ENCODE peak calls at places on chromosomes 3 and 15, in four cellular contexts. X, S, Y and T are unnamed samples.
A peak's percentile ranks its signal among the peaks of the same experiment; 100 is the strongest.

GRCh38 chr3:86815880-86816279 is 175.1 kb downstream of the VGLL3 start:
- DNase-seq in X (no peak), S (no peak), Y (peak; percentile 27), T (no peak)

GRCh38 chr3:115071611-115072010 is 75.5 kb downstream of the ZBTB20 start:
- DNase-seq in X (no peak), S (no peak), Y (peak; percentile 80), T (peak; percentile 22)

GRCh38 chr15:93029613-93030429 is 59.2 kb downstream of the RGMA start:
- DNase-seq in X (peak; percentile 62), S (no peak), Y (no peak), T (no peak)

GRCh38 chr3:12369598-12369997 is 80.7 kb downstream of the PPARG start:
- DNase-seq in X (no peak), S (no peak), Y (no peak), T (no peak)

GRCh38 chr3:132803889-132804288 is 81.7 kb upstream of the NPHP3 start:
- DNase-seq in X (no peak), S (no peak), Y (no peak), T (no peak)

GRCh38 chr3:194976049-194976451 is 290.4 kb downstream of the FAM43A start:
- DNase-seq in X (no peak), S (no peak), Y (no peak), T (no peak)

GRCh38 chr15:89108865-89109660 is 20.8 kb downstream of the ABHD2 start:
- DNase-seq in X (no peak), S (no peak), Y (no peak), T (no peak)

GRCh38 chr3:69354948-69355347 is 30.9 kb downstream of the FRMD4B start:
- DNase-seq in X (no peak), S (no peak), Y (no peak), T (no peak)

GRCh38 chr15:55627730-55628368 is 39.7 kb upstream of the PYGO1 start:
- DNase-seq in X (no peak), S (no peak), Y (peak; percentile 58), T (peak; percentile 90)

GRCh38 chr15:36966704-36967103 is 133.6 kb downstream of the MEIS2 start:
- DNase-seq in X (no peak), S (no peak), Y (no peak), T (no peak)

GRCh38 chr3:196422976-196423781 is 9.0 kb downstream of the UBXN7 start:
- DNase-seq in X (peak; percentile 85), S (no peak), Y (no peak), T (no peak)

GRCh38 chr3:175260145-175260794 is 401.1 kb downstream of the NAALADL2 start:
- DNase-seq in X (no peak), S (no peak), Y (no peak), T (no peak)

GRCh38 chr15:89098281-89098680 is 10.0 kb downstream of the ABHD2 start:
- DNase-seq in X (no peak), S (no peak), Y (no peak), T (no peak)

GRCh38 chr3:114498779-114499370 is 205.0 kb downstream of the TIGIT start:
- DNase-seq in X (no peak), S (no peak), Y (no peak), T (peak; percentile 85)

GRCh38 chr3:128273116-128273840 is 120.0 kb downstream of the EEFSEC start:
- DNase-seq in X (no peak), S (no peak), Y (no peak), T (no peak)